ENCODE peak calls at places on chromosomes 16 and 17, in four cellular contexts. One of them, this sample, is unnamed.

GRCh38 chr16:30023586-30023985 is 588 bp downstream of the C16orf92 start:
- DNase-seq in skeletal muscle cell: no peak
- DNase-seq in NCI-H2081: no peak
- DNase-seq in AG08395: no peak
- DNase-seq in this sample: no peak

GRCh38 chr17:17028059-17028877 is 14.0 kb upstream of the MPRIP start:
- DNase-seq in skeletal muscle cell: peak
- DNase-seq in NCI-H2081: no peak
- DNase-seq in AG08395: peak
- DNase-seq in this sample: peak

GRCh38 chr17:44004761-44005526 is 522 bp downstream of the NAGS start:
- DNase-seq in skeletal muscle cell: no peak
- DNase-seq in NCI-H2081: peak
- DNase-seq in AG08395: no peak
- DNase-seq in this sample: no peak

GRCh38 chr16:72467157-72467759 is 295.3 kb upstream of the PMFBP1 start:
- DNase-seq in skeletal muscle cell: no peak
- DNase-seq in NCI-H2081: peak
- DNase-seq in AG08395: peak
- DNase-seq in this sample: peak

GRCh38 chr17:65531508-65532431 is 29.7 kb downstream of the AXIN2 start:
- DNase-seq in skeletal muscle cell: no peak
- DNase-seq in NCI-H2081: peak
- DNase-seq in AG08395: peak
- DNase-seq in this sample: peak

GRCh38 chr17:42519546-42520444 is 16.2 kb upstream of the NAGLU start:
- DNase-seq in skeletal muscle cell: peak
- DNase-seq in NCI-H2081: no peak
- DNase-seq in AG08395: peak
- DNase-seq in this sample: peak

GRCh38 chr16:67666032-67666537 is 465 bp downstream of the ENKD1 start:
- DNase-seq in skeletal muscle cell: no peak
- DNase-seq in NCI-H2081: peak
- DNase-seq in AG08395: peak
- DNase-seq in this sample: peak

GRCh38 chr17:412211-413015 is 59.8 kb upstream of the RPH3AL start:
- DNase-seq in skeletal muscle cell: peak
- DNase-seq in NCI-H2081: peak
- DNase-seq in AG08395: peak
- DNase-seq in this sample: peak

GRCh38 chr16:53789159-53789558 is 85.2 kb downstream of the FTO start:
- DNase-seq in skeletal muscle cell: peak
- DNase-seq in NCI-H2081: no peak
- DNase-seq in AG08395: peak
- DNase-seq in this sample: peak

GRCh38 chr17:43951750-43952149 is 2.0 kb downstream of the PYY start:
- DNase-seq in skeletal muscle cell: no peak
- DNase-seq in NCI-H2081: no peak
- DNase-seq in AG08395: no peak
- DNase-seq in this sample: no peak

GRCh38 chr17:78888911-78889496 is 14.0 kb downstream of the CEP295NL start:
- DNase-seq in skeletal muscle cell: no peak
- DNase-seq in NCI-H2081: peak
- DNase-seq in AG08395: no peak
- DNase-seq in this sample: no peak

GRCh38 chr16:30992931-30993816 is 8.2 kb downstream of the HSD3B7 start:
- DNase-seq in skeletal muscle cell: no peak
- DNase-seq in NCI-H2081: no peak
- DNase-seq in AG08395: no peak
- DNase-seq in this sample: no peak

GRCh38 chr16:1612320-1613111 is at the start of gene CRAMP1:
- DNase-seq in skeletal muscle cell: no peak
- DNase-seq in NCI-H2081: no peak
- DNase-seq in AG08395: peak
- DNase-seq in this sample: peak

GRCh38 chr16:69772560-69773254 is 10.6 kb downstream of the WWP2 start:
- DNase-seq in skeletal muscle cell: no peak
- DNase-seq in NCI-H2081: no peak
- DNase-seq in AG08395: peak
- DNase-seq in this sample: peak

GRCh38 chr16:87761020-87761506 is 4.7 kb downstream of the KLHDC4 start:
- DNase-seq in skeletal muscle cell: no peak
- DNase-seq in NCI-H2081: no peak
- DNase-seq in AG08395: no peak
- DNase-seq in this sample: no peak

GRCh38 chr17:40980594-40980993 is 3.5 kb downstream of the KRT40 start:
- DNase-seq in skeletal muscle cell: peak
- DNase-seq in NCI-H2081: no peak
- DNase-seq in AG08395: peak
- DNase-seq in this sample: peak

GRCh38 chr16:88764913-88765349 is 20.1 kb downstream of the PIEZO1 start:
- DNase-seq in skeletal muscle cell: no peak
- DNase-seq in NCI-H2081: no peak
- DNase-seq in AG08395: no peak
- DNase-seq in this sample: no peak

GRCh38 chr16:67198238-67198734 is 645 bp upstream of the ELMO3 start:
- DNase-seq in skeletal muscle cell: no peak
- DNase-seq in NCI-H2081: no peak
- DNase-seq in AG08395: peak
- DNase-seq in this sample: peak

GRCh38 chr17:79039171-79039570 is 15.2 kb downstream of the C1QTNF1 start:
- DNase-seq in skeletal muscle cell: no peak
- DNase-seq in NCI-H2081: no peak
- DNase-seq in AG08395: no peak
- DNase-seq in this sample: no peak

GRCh38 chr17:49361129-49361901 is 735 bp downstream of the ZNF652 start:
- DNase-seq in skeletal muscle cell: no peak
- DNase-seq in NCI-H2081: peak
- DNase-seq in AG08395: no peak
- DNase-seq in this sample: peak

GRCh38 chr17:82051776-82052637 is at the start of the genes GPS1 and RFNG:
- DNase-seq in skeletal muscle cell: no peak
- DNase-seq in NCI-H2081: peak
- DNase-seq in AG08395: peak
- DNase-seq in this sample: peak

GRCh38 chr17:41697122-41697962 is 8.7 kb downstream of the EIF1 start:
- DNase-seq in skeletal muscle cell: no peak
- DNase-seq in NCI-H2081: no peak
- DNase-seq in AG08395: peak
- DNase-seq in this sample: peak

GRCh38 chr16:47970291-47970931 is 185.4 kb downstream of the ABCC12 start:
- DNase-seq in skeletal muscle cell: no peak
- DNase-seq in NCI-H2081: no peak
- DNase-seq in AG08395: peak
- DNase-seq in this sample: peak

GRCh38 chr17:6686026-6686425 is 27.1 kb downstream of the SLC13A5 start:
- DNase-seq in skeletal muscle cell: no peak
- DNase-seq in NCI-H2081: peak
- DNase-seq in AG08395: no peak
- DNase-seq in this sample: no peak

GRCh38 chr17:82349287-82349701 is 9.8 kb upstream of the TEX19 start:
- DNase-seq in skeletal muscle cell: no peak
- DNase-seq in NCI-H2081: no peak
- DNase-seq in AG08395: peak
- DNase-seq in this sample: no peak

GRCh38 chr16:27312580-27313421 is 973 bp upstream of the IL4R start:
- DNase-seq in skeletal muscle cell: no peak
- DNase-seq in NCI-H2081: no peak
- DNase-seq in AG08395: no peak
- DNase-seq in this sample: no peak

GRCh38 chr16:83200005-83200779 is 573.4 kb downstream of the CDH13 start:
- DNase-seq in skeletal muscle cell: no peak
- DNase-seq in NCI-H2081: no peak
- DNase-seq in AG08395: no peak
- DNase-seq in this sample: peak

GRCh38 chr17:43905985-43906852 is 1.1 kb downstream of the MPP2 start:
- DNase-seq in skeletal muscle cell: no peak
- DNase-seq in NCI-H2081: peak
- DNase-seq in AG08395: peak
- DNase-seq in this sample: peak

GRCh38 chr17:42286411-42287295 is 1.6 kb upstream of the STAT5A start:
- DNase-seq in skeletal muscle cell: no peak
- DNase-seq in NCI-H2081: no peak
- DNase-seq in AG08395: no peak
- DNase-seq in this sample: no peak

GRCh38 chr16:19555938-19556778 is 655 bp downstream of the VPS35L start:
- DNase-seq in skeletal muscle cell: no peak
- DNase-seq in NCI-H2081: no peak
- DNase-seq in AG08395: peak
- DNase-seq in this sample: peak

GRCh38 chr17:49691677-49692191 is 13.8 kb upstream of the SPOP start:
- DNase-seq in skeletal muscle cell: no peak
- DNase-seq in NCI-H2081: no peak
- DNase-seq in AG08395: no peak
- DNase-seq in this sample: peak

This sample was measured in cardiac fibroblast.